ENCODE peak calls at places on chromosomes 6 and 20, in four cellular contexts. One of them, this sample, is unnamed.

GRCh38 chr6:16319813-16320532 is 81.6 kb downstream of the GMPR start:
- DNase-seq in K562: peak; percentile 90
- DNase-seq in HepG2: no peak
- DNase-seq in HCT116: peak; percentile 59
- DNase-seq in this sample: peak; percentile 59

GRCh38 chr6:68967549-68968300 is 332.6 kb downstream of the ADGRB3 start:
- DNase-seq in HepG2: peak; percentile 50
- DNase-seq in K562: peak; percentile 83
- DNase-seq in HCT116: peak; percentile 7
- DNase-seq in this sample: peak; percentile 12

GRCh38 chr20:44785768-44786167 is 24.6 kb downstream of the RIMS4 start:
- DNase-seq in K562: no peak
- DNase-seq in HepG2: no peak
- DNase-seq in HCT116: no peak
- DNase-seq in this sample: no peak

GRCh38 chr20:63736893-63737689 is 627 bp downstream of the LIME1 start:
- DNase-seq in HepG2: no peak
- DNase-seq in K562: no peak
- DNase-seq in HCT116: no peak
- DNase-seq in this sample: no peak

GRCh38 chr6:57328074-57328473 is 10.6 kb downstream of the PRIM2 start:
- DNase-seq in HepG2: no peak
- DNase-seq in K562: no peak
- DNase-seq in HCT116: no peak
- DNase-seq in this sample: no peak

GRCh38 chr6:159443521-159443920 is 249.5 kb downstream of the SOD2 start:
- DNase-seq in HCT116: no peak
- DNase-seq in K562: no peak
- DNase-seq in HepG2: no peak
- DNase-seq in this sample: no peak

GRCh38 chr6:149701699-149702098 is 16.2 kb downstream of the LATS1 start:
- DNase-seq in K562: no peak
- DNase-seq in HepG2: no peak
- DNase-seq in HCT116: no peak
- DNase-seq in this sample: no peak

GRCh38 chr6:105726902-105727655 is 324.2 kb upstream of the PREP start:
- DNase-seq in HCT116: no peak
- DNase-seq in HepG2: no peak
- DNase-seq in K562: no peak
- DNase-seq in this sample: no peak

GRCh38 chr6:165223736-165224135 is 85.7 kb downstream of the C6orf118 start:
- DNase-seq in HepG2: no peak
- DNase-seq in HCT116: no peak
- DNase-seq in K562: no peak
- DNase-seq in this sample: no peak

GRCh38 chr20:42792052-42792451 is 397.7 kb downstream of the PTPRT start:
- DNase-seq in HCT116: no peak
- DNase-seq in HepG2: no peak
- DNase-seq in K562: no peak
- DNase-seq in this sample: no peak

DNA sequence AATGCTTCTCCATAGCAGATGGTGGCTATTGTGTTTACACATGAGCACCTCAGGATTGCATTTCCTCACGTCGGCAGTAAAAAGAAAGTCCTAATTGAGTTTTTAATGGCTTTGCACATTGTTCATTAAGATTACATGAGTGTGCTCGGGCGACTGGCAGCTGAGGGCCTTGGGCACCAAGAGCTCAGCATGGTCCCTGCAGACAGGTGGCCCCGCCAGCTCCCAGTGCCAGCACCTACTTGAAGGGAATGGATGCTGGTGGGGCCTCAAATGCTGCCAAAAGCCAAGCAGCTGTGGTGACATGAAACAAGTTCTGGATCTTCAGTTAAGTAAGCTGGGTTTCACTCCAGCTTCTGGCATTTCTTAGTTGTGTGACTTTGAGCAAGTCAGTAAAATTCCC is 394.3 kb downstream of the PTPRT start:
- DNase-seq in K562: no peak
- DNase-seq in HCT116: no peak
- DNase-seq in HepG2: no peak
- DNase-seq in this sample: no peak
- TF ChIP-seq ZBTB33 in K562: no peak
- TF ChIP-seq ZBTB33 in HCT116: no peak
- TF ChIP-seq ZBTB33 in HepG2: no peak
- TF ChIP-seq ZBTB33 in this sample: no peak

GRCh38 chr6:13573669-13574110 is 711 bp upstream of the SIRT5 start:
- DNase-seq in HCT116: peak; percentile 18
- DNase-seq in HepG2: peak; percentile 29
- DNase-seq in K562: peak; percentile 66
- DNase-seq in this sample: no peak
- TF ChIP-seq ZBTB33 in HCT116: no peak
- TF ChIP-seq ZBTB33 in HepG2: no peak
- TF ChIP-seq ZBTB33 in K562: no peak
- TF ChIP-seq ZBTB33 in this sample: no peak

DNA sequence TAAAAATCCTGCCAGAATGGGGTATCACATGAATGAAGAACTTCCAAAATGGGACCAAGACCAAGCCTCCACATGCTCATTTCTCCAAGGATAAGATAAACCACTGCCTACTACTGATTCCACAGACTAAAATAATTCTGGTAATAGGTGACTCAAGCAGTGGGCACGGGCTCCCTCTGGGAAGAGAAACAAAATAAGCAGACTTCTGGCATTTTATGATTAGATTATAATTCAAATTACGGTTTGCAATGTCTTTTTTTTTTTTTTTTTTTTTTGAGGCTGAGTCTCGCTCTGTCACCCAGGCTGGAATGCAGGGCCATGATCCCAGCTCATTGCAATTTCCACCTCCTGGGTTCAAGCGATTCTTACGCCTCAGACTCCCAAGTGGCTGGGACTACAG is 16.0 kb downstream of the UQCC1 start:
- DNase-seq in K562: no peak
- DNase-seq in HCT116: no peak
- DNase-seq in HepG2: no peak
- DNase-seq in this sample: no peak
- TF ChIP-seq ZBTB33 in K562: no peak
- TF ChIP-seq ZBTB33 in HCT116: no peak
- TF ChIP-seq ZBTB33 in HepG2: no peak
- TF ChIP-seq ZBTB33 in this sample: no peak

DNA sequence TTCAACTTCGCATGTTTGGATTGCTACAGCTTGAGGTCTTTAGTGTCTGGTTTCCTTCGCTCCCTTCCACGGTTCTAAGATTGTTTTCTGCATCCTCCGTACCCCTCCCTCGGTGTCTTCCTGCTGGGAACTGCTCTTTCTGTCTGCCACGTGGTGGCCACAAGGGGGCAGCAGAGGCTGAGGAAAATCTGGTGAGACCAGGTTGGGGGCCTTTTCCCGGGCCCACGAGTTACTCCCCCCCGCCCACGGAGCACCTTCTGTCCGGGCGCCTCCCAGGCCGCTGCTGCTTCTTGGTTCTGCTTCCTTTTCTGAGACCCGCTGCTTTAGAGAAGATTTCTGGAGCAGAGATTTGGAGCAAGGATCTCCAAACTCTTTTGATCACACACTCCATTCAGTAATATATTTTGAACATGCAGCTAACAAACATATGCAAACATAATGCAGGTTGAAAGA is 21.1 kb upstream of the NOTCH4 start:
- DNase-seq in K562: peak; percentile 90
- DNase-seq in HepG2: peak; percentile 43
- DNase-seq in HCT116: peak; percentile 56
- DNase-seq in this sample: no peak
- TF ChIP-seq ZBTB33 in K562: no peak
- TF ChIP-seq ZBTB33 in HepG2: no peak
- TF ChIP-seq ZBTB33 in HCT116: no peak
- TF ChIP-seq ZBTB33 in this sample: no peak

GRCh38 chr6:73519943-73520687 is 717 bp downstream of the EEF1A1 start:
- DNase-seq in K562: peak; percentile 78
- DNase-seq in HepG2: peak; percentile 59
- DNase-seq in HCT116: no peak
- DNase-seq in this sample: no peak

GRCh38 chr6:73525546-73526330 is 4.9 kb upstream of the EEF1A1 start:
- DNase-seq in HCT116: no peak
- DNase-seq in K562: no peak
- DNase-seq in HepG2: no peak
- DNase-seq in this sample: no peak

GRCh38 chr6:73520688-73521350 is at the start of gene EEF1A1:
- DNase-seq in HepG2: peak; percentile 98
- DNase-seq in K562: peak; percentile 99
- DNase-seq in HCT116: peak; percentile 99
- DNase-seq in this sample: peak; percentile 98

GRCh38 chr6:73521351-73522254 is 771 bp upstream of the EEF1A1 start:
- DNase-seq in HCT116: no peak
- DNase-seq in K562: peak; percentile 45
- DNase-seq in HepG2: peak; percentile 69
- DNase-seq in this sample: no peak

GRCh38 chr6:73523434-73524123 is 2.7 kb upstream of the EEF1A1 start:
- DNase-seq in K562: peak; percentile 93
- DNase-seq in HepG2: peak; percentile 66
- DNase-seq in HCT116: peak; percentile 76
- DNase-seq in this sample: no peak
- TF ChIP-seq ZBTB33 in K562: peak; percentile 37
- TF ChIP-seq ZBTB33 in HepG2: no peak
- TF ChIP-seq ZBTB33 in HCT116: no peak
- TF ChIP-seq ZBTB33 in this sample: no peak

GRCh38 chr6:24743265-24743943 is 24.4 kb upstream of the C6orf62 start:
- DNase-seq in HepG2: no peak
- DNase-seq in K562: peak; percentile 56
- DNase-seq in HCT116: peak; percentile 76
- DNase-seq in this sample: peak; percentile 81

GRCh38 chr6:24738732-24739131 is 19.8 kb upstream of the C6orf62 start:
- DNase-seq in K562: no peak
- DNase-seq in HepG2: no peak
- DNase-seq in HCT116: no peak
- DNase-seq in this sample: no peak

GRCh38 chr6:24744911-24745310 is 26.0 kb upstream of the C6orf62 start:
- DNase-seq in K562: no peak
- DNase-seq in HepG2: no peak
- DNase-seq in HCT116: no peak
- DNase-seq in this sample: no peak

GRCh38 chr6:24740861-24741260 is 21.9 kb upstream of the C6orf62 start:
- DNase-seq in HCT116: no peak
- DNase-seq in HepG2: no peak
- DNase-seq in K562: no peak
- DNase-seq in this sample: no peak

GRCh38 chr6:24743944-24744335 is 25.0 kb upstream of the C6orf62 start:
- DNase-seq in HepG2: no peak
- DNase-seq in HCT116: no peak
- DNase-seq in K562: no peak
- DNase-seq in this sample: peak; percentile 40
- TF ChIP-seq ZBTB33 in HepG2: no peak
- TF ChIP-seq ZBTB33 in HCT116: no peak
- TF ChIP-seq ZBTB33 in K562: no peak
- TF ChIP-seq ZBTB33 in this sample: no peak

This sample was measured in GM12878.